ENCODE peak calls at places on chromosomes 7 and 10, in six cellular contexts. One of them, this sample, is unnamed. For H3K4me1, the result is how much of the 10 kb centered on the place peaks cover.

GRCh38 chr10:107031981-107032699 is 132.4 kb downstream of the SORCS1 start:
- DNase-seq in astrocyte: no peak
- DNase-seq in GM23338: no peak
- DNase-seq in HCT116: no peak
- DNase-seq in K562: peak
- DNase-seq in neural progenitor cell: no peak
- DNase-seq in this sample: no peak

GRCh38 chr7:155882596-155882995 is 70.3 kb upstream of the SHH start:
- DNase-seq in K562: no peak
- DNase-seq in neural progenitor cell: no peak
- DNase-seq in GM23338: no peak
- DNase-seq in astrocyte: peak
- DNase-seq in HCT116: no peak
- DNase-seq in this sample: no peak

GRCh38 chr10:4243651-4244050 is 458.6 kb upstream of the KLF6 start:
- DNase-seq in HCT116: peak
- DNase-seq in K562: no peak
- DNase-seq in GM23338: no peak
- DNase-seq in astrocyte: peak
- DNase-seq in neural progenitor cell: no peak
- DNase-seq in this sample: no peak

GRCh38 chr7:7977774-7978173 is 9.2 kb downstream of the GLCCI1 start:
- DNase-seq in K562: peak
- DNase-seq in GM23338: no peak
- DNase-seq in astrocyte: peak
- DNase-seq in neural progenitor cell: no peak
- DNase-seq in HCT116: no peak
- DNase-seq in this sample: no peak

GRCh38 chr7:25624001-25624400 is 395.7 kb upstream of the NPVF start:
- DNase-seq in K562: no peak
- DNase-seq in HCT116: no peak
- DNase-seq in neural progenitor cell: no peak
- DNase-seq in GM23338: no peak
- DNase-seq in astrocyte: no peak
- DNase-seq in this sample: no peak

GRCh38 chr10:58266003-58266825 is 1.5 kb downstream of the IPMK start:
- DNase-seq in HCT116: no peak
- DNase-seq in K562: peak
- DNase-seq in astrocyte: peak
- DNase-seq in neural progenitor cell: peak
- DNase-seq in GM23338: no peak
- DNase-seq in this sample: peak

GRCh38 chr10:60573342-60573741 is 183.7 kb upstream of the ANK3 start:
- DNase-seq in astrocyte: peak
- DNase-seq in neural progenitor cell: peak
- DNase-seq in K562: no peak
- DNase-seq in HCT116: no peak
- DNase-seq in GM23338: no peak
- DNase-seq in this sample: no peak

GRCh38 chr7:99617187-99617781 is 538 bp downstream of the ZSCAN25 start:
- DNase-seq in neural progenitor cell: peak
- DNase-seq in GM23338: no peak
- DNase-seq in K562: peak
- DNase-seq in HCT116: no peak
- DNase-seq in astrocyte: no peak
- DNase-seq in this sample: peak

GRCh38 chr7:37467017-37467416 is 18.4 kb upstream of the ELMO1 start:
- DNase-seq in K562: no peak
- DNase-seq in GM23338: no peak
- DNase-seq in astrocyte: no peak
- DNase-seq in neural progenitor cell: no peak
- DNase-seq in HCT116: no peak
- DNase-seq in this sample: no peak

GRCh38 chr7:23298141-23298851 is 843 bp upstream of the MALSU1 start:
- DNase-seq in K562: no peak
- DNase-seq in HCT116: no peak
- DNase-seq in astrocyte: peak
- DNase-seq in GM23338: peak
- DNase-seq in neural progenitor cell: no peak
- DNase-seq in this sample: no peak

GRCh38 chr10:84293574-84294016 is 34.8 kb upstream of the CCSER2 start:
- DNase-seq in GM23338: no peak
- DNase-seq in astrocyte: no peak
- DNase-seq in K562: peak
- DNase-seq in neural progenitor cell: no peak
- DNase-seq in HCT116: no peak
- DNase-seq in this sample: no peak

DNA sequence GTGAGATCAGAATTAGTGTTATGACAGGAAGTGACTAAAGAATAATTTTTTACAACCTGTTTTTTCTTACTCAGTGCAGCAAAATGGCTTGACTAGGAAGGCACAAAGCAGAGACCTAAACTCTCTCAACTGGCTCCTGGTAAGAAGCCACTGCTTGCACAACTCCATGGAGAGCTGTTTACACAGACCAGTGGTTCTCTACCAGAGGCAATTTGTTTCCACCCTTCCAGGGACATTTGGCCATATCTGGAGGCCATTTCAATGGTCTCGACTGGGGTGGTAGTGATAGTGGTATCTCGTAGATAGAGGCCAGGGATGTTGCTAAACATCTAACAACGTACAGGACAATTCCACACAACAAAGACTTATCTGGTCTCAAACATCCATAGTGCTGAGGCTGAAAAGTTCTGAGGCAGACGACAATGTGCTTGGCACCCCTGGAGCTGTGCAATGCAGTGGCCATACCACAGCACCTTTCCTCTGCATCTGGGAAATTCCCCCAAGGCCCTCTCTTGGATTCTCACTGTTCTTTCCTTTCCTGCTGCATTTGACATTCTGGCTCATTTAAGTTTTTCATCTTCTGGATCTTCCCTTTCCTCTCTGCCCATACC is 105.4 kb upstream of the LAMB4 start:
- DNase-seq in astrocyte: no peak
- DNase-seq in GM23338: no peak
- DNase-seq in K562: peak
- DNase-seq in HCT116: no peak
- DNase-seq in neural progenitor cell: no peak
- DNase-seq in this sample: no peak
- H2AFZ ChIP-seq in astrocyte: no peak
- H2AFZ ChIP-seq in GM23338: no peak
- H2AFZ ChIP-seq in K562: peak
- H2AFZ ChIP-seq in HCT116: peak
- H2AFZ ChIP-seq in neural progenitor cell: no peak
- H2AFZ ChIP-seq in this sample: no peak

GRCh38 chr7:69640925-69641594 is 42.8 kb downstream of the AUTS2 start:
- DNase-seq in K562: no peak
- DNase-seq in neural progenitor cell: no peak
- DNase-seq in HCT116: no peak
- DNase-seq in astrocyte: no peak
- DNase-seq in GM23338: no peak
- DNase-seq in this sample: no peak

GRCh38 chr7:69640216-69640615 is 41.9 kb downstream of the AUTS2 start:
- DNase-seq in astrocyte: no peak
- DNase-seq in K562: no peak
- DNase-seq in GM23338: no peak
- DNase-seq in neural progenitor cell: peak
- DNase-seq in HCT116: no peak
- DNase-seq in this sample: no peak

GRCh38 chr7:69638674-69639073 is 40.4 kb downstream of the AUTS2 start:
- DNase-seq in HCT116: no peak
- DNase-seq in neural progenitor cell: no peak
- DNase-seq in GM23338: peak
- DNase-seq in K562: no peak
- DNase-seq in astrocyte: no peak
- DNase-seq in this sample: no peak

GRCh38 chr7:69645683-69646082 is 47.4 kb downstream of the AUTS2 start:
- DNase-seq in HCT116: no peak
- DNase-seq in K562: no peak
- DNase-seq in GM23338: peak
- DNase-seq in astrocyte: no peak
- DNase-seq in neural progenitor cell: peak
- DNase-seq in this sample: no peak

DNA sequence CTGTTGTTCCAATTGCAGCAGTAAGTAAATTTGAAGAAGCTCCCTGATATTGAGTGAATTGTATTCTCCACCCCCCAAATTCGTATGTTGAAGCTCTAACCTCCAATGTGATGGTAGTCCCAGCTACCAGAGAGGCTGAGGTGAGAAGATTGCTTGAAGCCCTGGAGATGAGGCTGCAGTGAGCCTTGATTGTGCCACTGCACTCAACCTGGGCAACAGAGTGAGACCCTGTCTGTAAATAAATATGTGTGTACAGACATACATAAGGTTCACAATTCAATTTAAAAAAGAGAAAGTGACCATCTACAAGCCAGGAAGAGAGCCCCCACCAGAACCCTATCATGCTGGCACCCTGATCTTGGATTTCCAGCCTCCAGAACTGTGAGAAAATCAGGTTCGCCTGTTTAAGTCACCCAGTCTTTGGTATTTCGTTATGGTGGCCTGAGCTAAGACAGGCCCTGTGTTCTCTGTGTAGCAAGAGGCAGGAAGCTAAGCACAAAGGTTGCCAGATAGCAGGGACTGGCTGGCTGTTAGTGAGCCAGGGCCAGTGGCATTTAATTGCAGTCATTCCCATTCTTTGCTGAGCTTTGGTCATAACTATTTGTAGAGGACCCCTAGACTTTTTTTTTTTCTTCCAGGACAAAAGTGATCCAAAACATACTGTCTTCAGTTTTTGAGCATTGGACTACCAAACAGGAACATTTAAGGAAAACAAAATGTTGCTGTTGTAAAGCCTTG is 45.6 kb downstream of the AUTS2 start:
- DNase-seq in HCT116: no peak
- DNase-seq in neural progenitor cell: peak
- DNase-seq in K562: no peak
- DNase-seq in GM23338: peak
- DNase-seq in astrocyte: no peak
- DNase-seq in this sample: no peak
- H3K4me1 ChIP-seq in HCT116: under half
- H3K4me1 ChIP-seq in neural progenitor cell: half or more
- H3K4me1 ChIP-seq in K562: under half
- H3K4me1 ChIP-seq in GM23338: half or more
- H3K4me1 ChIP-seq in astrocyte: under half
- H3K4me1 ChIP-seq in this sample: under half

GRCh38 chr7:46809886-46810285 is 772.0 kb downstream of the TNS3 start:
- DNase-seq in astrocyte: no peak
- DNase-seq in K562: no peak
- DNase-seq in HCT116: no peak
- DNase-seq in GM23338: no peak
- DNase-seq in neural progenitor cell: no peak
- DNase-seq in this sample: no peak

GRCh38 chr7:46810986-46811385 is 770.9 kb downstream of the TNS3 start:
- DNase-seq in HCT116: no peak
- DNase-seq in GM23338: no peak
- DNase-seq in K562: no peak
- DNase-seq in astrocyte: peak
- DNase-seq in neural progenitor cell: no peak
- DNase-seq in this sample: no peak

GRCh38 chr7:46802460-46802972 is 779.4 kb downstream of the TNS3 start:
- DNase-seq in K562: no peak
- DNase-seq in HCT116: no peak
- DNase-seq in astrocyte: no peak
- DNase-seq in GM23338: no peak
- DNase-seq in neural progenitor cell: no peak
- DNase-seq in this sample: no peak

GRCh38 chr7:46811529-46811928 is 770.4 kb downstream of the TNS3 start:
- DNase-seq in K562: no peak
- DNase-seq in GM23338: no peak
- DNase-seq in neural progenitor cell: no peak
- DNase-seq in astrocyte: peak
- DNase-seq in HCT116: no peak
- DNase-seq in this sample: no peak

DNA sequence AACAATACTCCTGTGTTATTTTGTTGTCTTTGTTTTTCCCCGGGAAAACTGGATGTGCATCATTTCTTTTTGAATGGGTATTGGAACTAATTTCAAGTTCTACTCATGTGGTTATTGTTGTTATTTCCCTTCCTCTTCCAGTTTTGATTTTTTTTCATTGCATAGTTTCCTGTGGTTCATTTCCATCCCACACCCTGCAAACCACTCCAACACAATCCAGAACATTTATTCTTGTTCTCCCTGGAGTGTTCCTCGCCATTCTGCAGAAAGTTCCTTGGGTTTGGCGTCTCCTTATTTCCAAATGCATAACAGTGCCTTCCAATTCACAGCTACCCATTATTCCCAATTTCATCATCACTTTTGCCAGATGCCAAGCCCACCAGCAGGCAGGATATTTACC is 775.1 kb downstream of the TNS3 start:
- DNase-seq in GM23338: no peak
- DNase-seq in HCT116: no peak
- DNase-seq in K562: no peak
- DNase-seq in astrocyte: no peak
- DNase-seq in neural progenitor cell: no peak
- DNase-seq in this sample: no peak
- H2AFZ ChIP-seq in GM23338: no peak
- H2AFZ ChIP-seq in HCT116: no peak
- H2AFZ ChIP-seq in K562: no peak
- H2AFZ ChIP-seq in astrocyte: no peak
- H2AFZ ChIP-seq in neural progenitor cell: no peak
- H2AFZ ChIP-seq in this sample: no peak

DNA sequence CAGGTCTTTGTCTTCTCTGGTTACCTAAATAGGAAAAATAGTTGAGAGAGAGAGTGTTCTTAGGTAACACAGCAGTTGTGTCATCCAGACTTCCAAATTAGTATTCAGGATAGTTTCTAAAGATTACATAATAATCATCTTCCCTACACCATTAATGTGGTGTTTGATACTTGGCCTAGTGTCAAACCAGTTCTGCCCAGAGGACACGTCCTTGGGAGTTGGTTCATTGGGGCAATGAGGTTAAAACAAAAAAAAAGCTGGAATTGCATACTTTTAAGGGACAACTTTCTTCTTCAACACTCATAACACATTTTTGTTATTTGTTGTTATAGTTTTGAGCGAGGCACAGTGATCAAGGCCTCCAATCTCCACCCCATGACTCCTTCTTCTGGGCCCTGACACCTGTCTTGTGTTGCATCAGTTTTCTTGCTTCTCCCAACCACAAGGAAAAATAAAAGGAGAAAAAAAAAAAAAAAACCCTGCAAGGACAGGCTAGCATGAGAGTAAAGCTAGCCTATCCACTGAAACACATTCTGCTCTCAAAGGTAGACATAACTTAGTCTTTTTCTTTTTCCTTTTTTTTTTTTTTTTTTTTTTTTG is 28.8 kb downstream of the STN1 start:
- DNase-seq in K562: no peak
- DNase-seq in neural progenitor cell: no peak
- DNase-seq in astrocyte: no peak
- DNase-seq in GM23338: no peak
- DNase-seq in HCT116: no peak
- DNase-seq in this sample: no peak
- H3K4me1 ChIP-seq in K562: under half
- H3K4me1 ChIP-seq in neural progenitor cell: under half
- H3K4me1 ChIP-seq in astrocyte: under half
- H3K4me1 ChIP-seq in GM23338: under half
- H3K4me1 ChIP-seq in HCT116: half or more
- H3K4me1 ChIP-seq in this sample: under half

GRCh38 chr7:816751-817671 is 15.3 kb upstream of the SUN1 start:
- DNase-seq in GM23338: peak
- DNase-seq in HCT116: no peak
- DNase-seq in astrocyte: peak
- DNase-seq in K562: peak
- DNase-seq in neural progenitor cell: peak
- DNase-seq in this sample: peak
- H2AFZ ChIP-seq in GM23338: no peak
- H2AFZ ChIP-seq in HCT116: no peak
- H2AFZ ChIP-seq in astrocyte: peak
- H2AFZ ChIP-seq in K562: peak
- H2AFZ ChIP-seq in neural progenitor cell: no peak
- H2AFZ ChIP-seq in this sample: no peak

GRCh38 chr10:11570751-11571150 is 40.7 kb downstream of the USP6NL start:
- DNase-seq in neural progenitor cell: no peak
- DNase-seq in K562: no peak
- DNase-seq in GM23338: no peak
- DNase-seq in astrocyte: no peak
- DNase-seq in HCT116: no peak
- DNase-seq in this sample: no peak
- H3K4me1 ChIP-seq in neural progenitor cell: under half
- H3K4me1 ChIP-seq in K562: under half
- H3K4me1 ChIP-seq in GM23338: under half
- H3K4me1 ChIP-seq in astrocyte: under half
- H3K4me1 ChIP-seq in HCT116: under half
- H3K4me1 ChIP-seq in this sample: half or more

This sample was measured in Karpas-422.